ENCODE peak calls at places on chromosomes 16 and 17, in four cellular contexts. G, H, C and W are unnamed samples.

GRCh38 chr17:50147841-50148225 is 2.6 kb downstream of the PPP1R9B start:
- DNase-seq in G (peak), H (no peak), C (peak), W (peak)

GRCh38 chr17:70484050-70484449 is 314.7 kb downstream of the KCNJ2 start:
- DNase-seq in G (no peak), H (no peak), C (no peak), W (no peak)

GRCh38 chr16:87764600-87765472 is 950 bp downstream of the KLHDC4 start:
- DNase-seq in G (no peak), H (no peak), C (no peak), W (peak)

GRCh38 chr17:81365148-81365600 is 30.1 kb upstream of the BAHCC1 start:
- DNase-seq in G (peak), H (peak), C (no peak), W (no peak)

GRCh38 chr17:57311281-57312216 is 55.2 kb downstream of the MSI2 start:
- DNase-seq in G (no peak), H (no peak), C (no peak), W (no peak)

GRCh38 chr16:27402569-27402963 is 592 bp downstream of the IL21R start:
- DNase-seq in G (no peak), H (no peak), C (no peak), W (no peak)

GRCh38 chr17:3697157-3697515 is 1.2 kb upstream of the P2RX5 start:
- DNase-seq in G (no peak), H (no peak), C (no peak), W (no peak)

GRCh38 chr16:88650749-88651275 is at the start of gene CYBA:
- DNase-seq in G (peak), H (peak), C (peak), W (peak)

GRCh38 chr17:74282587-74283370 is 8.7 kb downstream of the DNAI2 start:
- DNase-seq in G (no peak), H (no peak), C (peak), W (no peak)

GRCh38 chr17:63932008-63932561 is at the start of gene CD79B:
- DNase-seq in G (peak), H (no peak), C (no peak), W (peak)

GRCh38 chr17:36544320-36545092 is at the start of gene GGNBP2:
- DNase-seq in G (peak), H (peak), C (peak), W (peak)

GRCh38 chr16:63422633-63423032 is 1386.4 kb upstream of the CDH8 start:
- DNase-seq in G (no peak), H (no peak), C (no peak), W (peak)

GRCh38 chr16:31376705-31377104 is 16.4 kb upstream of the ITGAD start:
- DNase-seq in G (no peak), H (no peak), C (no peak), W (no peak)

GRCh38 chr16:10950393-10950792 is 6.0 kb downstream of the CLEC16A start:
- DNase-seq in G (no peak), H (no peak), C (no peak), W (no peak)

GRCh38 chr17:27455914-27456680 is at the start of gene KSR1:
- DNase-seq in G (peak), H (peak), C (peak), W (peak)

GRCh38 chr17:81020767-81021497 is 14.0 kb upstream of the BAIAP2 start:
- DNase-seq in G (no peak), H (no peak), C (no peak), W (peak)

GRCh38 chr16:88977028-88977844 is at the start of gene CBFA2T3:
- DNase-seq in G (no peak), H (no peak), C (no peak), W (no peak)

GRCh38 chr17:44598932-44599297 is 41.6 kb downstream of the FZD2 start:
- DNase-seq in G (no peak), H (no peak), C (no peak), W (no peak)

GRCh38 chr17:60971515-60972369 is 294.1 kb downstream of the BCAS3 start:
- DNase-seq in G (peak), H (peak), C (peak), W (peak)

GRCh38 chr16:55562936-55563335 is 3.5 kb upstream of the CAPNS2 start:
- DNase-seq in G (no peak), H (no peak), C (no peak), W (no peak)

GRCh38 chr17:9036336-9036735 is 15.0 kb downstream of the NTN1 start:
- DNase-seq in G (no peak), H (no peak), C (no peak), W (no peak)

GRCh38 chr17:19448341-19449268 is 37.6 kb downstream of the RNF112 start:
- DNase-seq in G (no peak), H (no peak), C (peak), W (peak)

GRCh38 chr16:85823328-85823920 is 23.9 kb downstream of the COX4I1 start:
- DNase-seq in G (no peak), H (no peak), C (no peak), W (no peak)

GRCh38 chr16:51113254-51114125 is 37.6 kb downstream of the SALL1 start:
- DNase-seq in G (no peak), H (no peak), C (no peak), W (no peak)

GRCh38 chr16:69195371-69196029 is 8.5 kb downstream of the SNTB2 start:
- DNase-seq in G (no peak), H (no peak), C (no peak), W (no peak)

GRCh38 chr17:39926588-39927100 is 757 bp downstream of the ORMDL3 start:
- DNase-seq in G (no peak), H (no peak), C (peak), W (peak)

GRCh38 chr17:10513284-10514067 is 4.9 kb downstream of the MYH1 start:
- DNase-seq in G (no peak), H (no peak), C (no peak), W (no peak)

GRCh38 chr16:89395150-89396142 is 94.9 kb downstream of the ANKRD11 start:
- DNase-seq in G (no peak), H (no peak), C (peak), W (peak)

GRCh38 chr17:40122944-40123810 is 1.4 kb downstream of the MSL1 start:
- DNase-seq in G (peak), H (no peak), C (no peak), W (peak)

GRCh38 chr16:4687416-4687815 is 5.9 kb upstream of the NUDT16L1 start:
- DNase-seq in G (no peak), H (no peak), C (no peak), W (no peak)

GRCh38 chr17:67059372-67059771 is 15.0 kb downstream of the CACNG1 start:
- DNase-seq in G (peak), H (no peak), C (no peak), W (no peak)

GRCh38 chr17:15651001-15651582 is 31.6 kb upstream of the FBXW10B start:
- DNase-seq in G (no peak), H (no peak), C (no peak), W (peak)

GRCh38 chr16:27925612-27926011 is 137.9 kb downstream of the GSG1L start:
- DNase-seq in G (no peak), H (no peak), C (no peak), W (peak)

GRCh38 chr17:81444610-81445339 is 49.5 kb downstream of the BAHCC1 start:
- DNase-seq in G (no peak), H (no peak), C (no peak), W (no peak)

GRCh38 chr16:79658301-79659001 is 57.9 kb upstream of the MAF start:
- DNase-seq in G (no peak), H (no peak), C (peak), W (no peak)

GRCh38 chr16:87114832-87115231 is 202.4 kb downstream of the C16orf95 start:
- DNase-seq in G (no peak), H (no peak), C (no peak), W (no peak)

GRCh38 chr16:64589836-64590235 is 532.0 kb downstream of the CDH11 start:
- DNase-seq in G (no peak), H (no peak), C (no peak), W (no peak)

GRCh38 chr16:68782198-68783174 is 45.4 kb downstream of the CDH1 start:
- DNase-seq in G (no peak), H (no peak), C (no peak), W (no peak)

GRCh38 chr16:81136331-81137011 is 40.3 kb upstream of the GCSH start:
- DNase-seq in G (no peak), H (no peak), C (no peak), W (no peak)

GRCh38 chr17:18224053-18224427 is 1.4 kb upstream of the LLGL1 start:
- DNase-seq in G (no peak), H (no peak), C (peak), W (no peak)

GRCh38 chr17:18226284-18226945 is 980 bp downstream of the LLGL1 start:
- DNase-seq in G (no peak), H (no peak), C (no peak), W (peak)

GRCh38 chr17:18225121-18225561 is 294 bp upstream of the LLGL1 start:
- DNase-seq in G (peak), H (peak), C (peak), W (peak)

GRCh38 chr17:18224428-18225120 is 861 bp upstream of the LLGL1 start:
- DNase-seq in G (peak), H (no peak), C (peak), W (peak)

GRCh38 chr17:18225562-18226283 is at the start of gene LLGL1:
- DNase-seq in G (peak), H (no peak), C (no peak), W (peak)
- TF ChIP-seq RAD21 in G (no peak), H (no peak), C (no peak), W (no peak)

GRCh38 chr17:77281024-77281903 is 140.5 kb downstream of the SEC14L1 start:
- DNase-seq in G (peak), H (no peak), C (peak), W (peak)
- TF ChIP-seq SIN3A in G (no peak), H (no peak), C (peak), W (no peak)

DNA sequence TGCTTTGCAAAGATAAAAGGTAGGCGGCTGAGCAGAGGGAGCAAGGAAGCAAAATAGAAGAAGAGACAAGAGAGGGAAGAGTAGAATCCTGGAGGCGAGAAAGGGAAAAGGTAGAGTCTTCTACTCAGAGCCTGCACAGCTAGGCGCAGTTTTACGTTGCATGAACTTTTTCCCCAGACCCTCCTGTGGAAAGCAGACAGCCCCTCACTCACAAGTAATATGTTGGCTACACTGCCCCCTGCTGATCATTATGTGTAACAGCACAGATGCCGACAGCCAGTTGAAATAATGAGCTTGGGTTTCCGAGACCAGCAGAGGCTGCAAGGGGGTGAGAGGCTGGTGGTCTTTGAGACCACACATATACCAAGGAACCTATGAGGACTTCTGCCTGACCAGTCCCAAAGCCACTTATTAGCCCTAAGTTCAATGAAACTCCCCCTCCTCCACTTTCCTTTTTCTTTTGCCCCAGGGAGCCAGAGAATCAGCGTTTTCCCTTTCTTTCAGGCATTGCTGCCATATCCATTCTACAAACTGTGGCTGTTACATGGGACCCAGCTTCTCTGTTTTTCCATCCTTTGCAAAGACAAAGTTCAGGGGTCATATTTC is 22.5 kb upstream of the CMTR2 start:
- DNase-seq in G (peak), H (no peak), C (peak), W (peak)
- TF ChIP-seq RAD21 in G (peak), H (peak), C (peak), W (peak)

DNA sequence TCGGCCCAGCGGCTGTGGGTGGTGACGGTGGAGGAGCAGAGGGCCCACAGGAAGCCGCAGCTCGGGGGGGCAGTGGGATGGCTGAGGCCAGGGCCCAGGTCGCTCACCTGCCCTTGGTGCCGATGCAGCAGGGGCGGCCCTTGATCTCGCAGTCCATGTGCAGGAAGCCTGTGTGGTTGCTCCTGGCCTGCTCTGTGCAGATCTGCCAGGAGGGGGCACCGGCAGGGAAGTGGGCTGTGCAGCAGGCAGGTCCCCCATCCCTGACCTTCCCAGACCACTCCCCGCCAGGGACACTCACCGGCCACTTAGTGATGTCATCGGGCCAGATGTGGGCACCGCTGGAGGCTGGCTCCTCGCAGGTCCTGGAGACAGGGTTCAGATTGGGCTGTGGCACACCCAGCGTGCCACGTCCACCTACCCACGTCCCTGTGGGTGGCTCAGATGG is 6.2 kb downstream of the AANAT start:
- DNase-seq in G (peak), H (no peak), C (no peak), W (peak)
- TF ChIP-seq SIN3A in G (no peak), H (no peak), C (no peak), W (no peak)

GRCh38 chr16:987846-988245 is 6.3 kb downstream of the SOX8 start:
- DNase-seq in G (no peak), H (no peak), C (no peak), W (peak)
- TF ChIP-seq RAD21 in G (no peak), H (no peak), C (no peak), W (no peak)

DNA sequence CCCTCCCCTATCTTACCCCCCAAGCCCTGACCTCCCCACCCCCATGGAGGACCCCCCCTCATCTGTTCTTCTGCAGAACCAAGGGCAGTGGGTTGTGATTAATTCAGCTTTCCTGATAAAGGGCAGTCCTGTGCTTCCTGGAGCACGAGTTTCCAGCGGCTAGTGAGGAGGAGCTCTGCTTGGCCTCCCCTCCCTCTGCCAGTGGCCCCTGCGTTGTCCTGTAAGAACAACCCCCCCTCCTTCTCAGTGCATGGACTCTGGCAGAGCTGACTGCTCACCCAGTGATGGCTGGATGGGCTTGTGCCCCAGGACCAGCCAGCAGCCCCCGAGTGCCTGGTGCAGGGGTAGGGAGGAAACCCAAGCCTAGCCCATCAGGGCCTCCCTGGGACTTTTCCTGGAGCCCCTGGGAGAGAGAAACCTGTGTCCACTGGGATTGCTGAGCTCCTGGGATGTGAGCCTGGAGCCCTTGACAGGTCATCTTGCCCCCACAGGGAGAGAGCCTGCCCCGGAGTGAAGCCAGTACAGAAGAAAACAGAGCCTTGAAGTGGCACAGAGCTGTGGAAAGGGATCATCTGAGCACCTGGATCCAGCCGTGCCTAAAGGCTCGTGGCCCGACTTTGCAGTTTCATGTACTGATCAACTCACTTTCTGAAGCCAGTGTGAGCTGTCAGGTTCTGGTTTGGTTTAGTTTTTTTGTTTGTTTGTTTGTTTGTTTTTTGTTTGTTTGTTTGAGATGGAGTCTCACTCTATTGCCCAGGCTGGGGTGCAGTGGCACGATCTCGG is 26.5 kb downstream of the MMP15 start:
- DNase-seq in G (no peak), H (no peak), C (no peak), W (no peak)
- TF ChIP-seq SIN3A in G (no peak), H (no peak), C (no peak), W (no peak)

DNA sequence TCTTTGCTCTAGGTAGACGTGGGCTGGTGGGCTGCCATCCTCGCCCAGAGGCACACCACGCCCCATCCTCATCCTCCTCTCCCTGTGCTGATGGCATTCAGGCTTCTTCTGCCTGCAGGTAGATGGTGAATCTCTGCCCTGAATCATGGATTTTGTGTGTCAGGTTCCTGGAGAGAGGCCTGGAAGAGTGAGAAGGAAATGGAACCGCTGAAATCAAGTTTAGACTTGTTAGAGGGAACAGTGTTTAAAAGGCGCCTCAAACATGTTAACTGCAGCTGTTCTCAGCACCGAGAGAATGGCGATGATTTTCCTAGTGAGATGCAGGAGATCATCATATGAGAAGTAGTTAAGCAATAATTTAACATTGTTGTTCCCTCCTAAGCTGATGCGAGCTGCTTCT is 744.3 kb upstream of the EEF2KMT start:
- DNase-seq in G (no peak), H (no peak), C (no peak), W (no peak)
- TF ChIP-seq RAD21 in G (no peak), H (no peak), C (no peak), W (no peak)